ENCODE peak calls at places on chromosomes 5 and 9, in four cellular contexts. H, T, C and M are unnamed samples.

GRCh38 chr9:109387206-109387605 is 66.3 kb upstream of the EPB41L4B start:
- DNase-seq in H (no peak), T (no peak), C (no peak), M (no peak)

GRCh38 chr5:149371296-149371962 is 7.7 kb downstream of the IL17B start:
- DNase-seq in H (peak; percentile 61), T (peak; percentile 47), C (peak; percentile 82), M (peak; percentile 81)

GRCh38 chr5:22500521-22500920 is 352.6 kb downstream of the CDH12 start:
- DNase-seq in H (no peak), T (no peak), C (no peak), M (no peak)

GRCh38 chr9:682633-683508 is 158.6 kb upstream of the DMRT1 start:
- DNase-seq in H (peak; percentile 99), T (peak; percentile 43), C (no peak), M (no peak)

GRCh38 chr9:128027166-128027539 is 40.0 kb downstream of the NAIF1 start:
- DNase-seq in H (no peak), T (no peak), C (no peak), M (no peak)

GRCh38 chr5:122062205-122062604 is 15.9 kb downstream of the LOX start:
- DNase-seq in H (no peak), T (no peak), C (no peak), M (no peak)

GRCh38 chr5:150582281-150582791 is 58.1 kb upstream of the SYNPO start:
- DNase-seq in H (peak; percentile 62), T (peak; percentile 69), C (no peak), M (no peak)

GRCh38 chr5:39633057-39633456 is 208.3 kb upstream of the DAB2 start:
- DNase-seq in H (no peak), T (no peak), C (no peak), M (no peak)

GRCh38 chr5:39426136-39426535 is 1.4 kb upstream of the DAB2 start:
- DNase-seq in H (no peak), T (no peak), C (no peak), M (no peak)

GRCh38 chr5:56200856-56201638 is 32.1 kb downstream of the ANKRD55 start:
- DNase-seq in H (peak; percentile 88), T (peak; percentile 78), C (peak; percentile 81), M (peak; percentile 90)

GRCh38 chr5:108212775-108213346 is 169.0 kb downstream of the FBXL17 start:
- DNase-seq in H (peak; percentile 64), T (peak; percentile 70), C (peak; percentile 81), M (peak; percentile 21)

GRCh38 chr9:130835441-130836298 is 616 bp downstream of the ABL1 start:
- DNase-seq in H (no peak), T (peak; percentile 61), C (peak; percentile 78), M (peak; percentile 45)

DNA sequence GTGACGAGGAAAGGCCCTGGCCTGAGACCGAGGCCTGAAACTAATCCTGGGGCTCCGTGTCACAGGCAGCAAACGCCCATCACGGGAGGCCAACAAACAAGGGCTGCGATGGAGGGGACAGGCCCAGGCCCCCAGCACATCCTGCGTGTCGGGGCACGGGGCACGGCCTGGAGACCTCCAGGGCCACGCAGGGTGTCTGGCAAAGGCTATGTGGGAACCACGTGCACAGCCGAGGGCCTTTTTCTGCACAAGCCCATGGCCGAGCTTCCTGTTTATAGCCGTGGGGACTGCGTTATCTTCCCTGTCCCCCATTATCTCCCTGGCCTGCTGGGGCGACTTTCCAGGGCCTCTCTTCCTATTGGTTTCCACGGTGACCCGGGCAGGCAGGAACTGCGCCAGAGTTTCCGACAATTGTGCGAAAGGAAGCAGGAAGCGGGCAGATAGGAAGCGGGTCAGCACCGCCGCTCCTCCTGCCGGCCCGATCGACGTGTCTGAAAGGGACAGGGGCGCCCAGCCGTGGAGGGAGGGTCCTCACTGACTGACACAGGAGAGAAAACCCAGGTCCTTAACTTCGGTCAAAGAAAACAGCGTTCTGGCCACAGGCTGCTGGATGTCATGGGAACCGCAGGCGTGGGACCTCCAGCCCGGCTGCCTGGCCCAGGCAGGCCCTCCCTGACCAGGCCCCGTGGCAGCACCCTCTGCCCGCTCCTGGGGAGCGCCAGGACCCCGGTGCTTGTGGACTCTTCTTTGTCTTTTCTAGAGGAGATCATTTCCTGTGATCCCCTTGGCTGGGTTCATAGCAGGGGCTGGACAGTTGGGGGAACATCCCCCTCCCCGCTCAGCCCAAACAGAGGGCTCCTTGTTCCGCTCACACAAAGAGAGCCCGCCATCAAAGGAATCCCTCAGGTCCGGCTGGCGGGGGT is 29.1 kb upstream of the SEC16A start:
- DNase-seq in H (peak; percentile 34), T (no peak), C (peak; percentile 88), M (no peak)
- TF ChIP-seq USF2 in H (no peak), T (no peak), C (no peak), M (no peak)

DNA sequence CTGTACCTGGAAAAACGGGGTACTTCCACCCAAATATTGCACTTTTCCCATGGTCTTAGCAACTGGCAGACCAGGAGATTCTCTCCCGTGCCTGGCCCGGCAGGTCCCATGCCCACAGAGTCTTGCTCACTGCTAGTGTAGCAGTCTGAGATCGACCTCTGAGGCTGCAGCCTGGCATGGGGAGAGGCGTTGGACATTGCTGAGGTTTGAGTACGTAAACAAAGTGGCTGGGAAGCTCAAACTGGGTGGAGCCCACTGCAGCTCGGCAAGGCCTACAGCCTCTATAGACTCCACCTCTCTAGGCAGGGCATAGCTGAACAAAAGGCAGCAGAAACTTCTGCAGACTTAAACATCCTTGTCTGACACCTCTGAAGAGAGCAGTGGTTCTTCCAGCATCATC is 40.1 kb upstream of the EBF1 start:
- DNase-seq in H (no peak), T (no peak), C (no peak), M (no peak)
- TF ChIP-seq MAZ in H (no peak), T (no peak), C (no peak), M (no peak)

GRCh38 chr9:99030082-99030481 is 74.8 kb upstream of the TGFBR1 start:
- DNase-seq in H (no peak), T (peak; percentile 99), C (no peak), M (no peak)
- TF ChIP-seq USF2 in H (no peak), T (no peak), C (no peak), M (no peak)

DNA sequence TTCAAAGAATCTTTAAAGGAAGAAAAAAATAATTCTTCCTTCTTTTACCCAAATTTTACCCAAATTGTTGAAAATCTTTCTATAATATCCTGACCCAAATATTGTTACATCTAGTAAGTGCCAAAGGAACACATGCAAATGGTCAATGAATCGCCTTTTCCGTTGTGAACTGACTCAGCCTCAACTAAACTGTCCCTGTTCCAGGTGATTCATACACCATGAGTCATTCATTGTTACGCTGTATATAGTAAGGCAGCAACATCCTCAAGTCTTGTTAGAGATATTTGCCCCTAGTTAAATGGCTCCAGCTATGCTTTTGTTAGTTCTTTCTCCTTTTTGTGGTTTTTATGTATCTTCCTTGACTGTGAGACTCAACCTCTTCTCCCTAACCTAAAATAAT is 9.7 kb downstream of the PTGER4 start:
- DNase-seq in H (peak; percentile 33), T (peak; percentile 98), C (peak; percentile 61), M (peak; percentile 86)
- TF ChIP-seq MAZ in H (no peak), T (no peak), C (no peak), M (no peak)

GRCh38 chr5:178078197-178078995 is 34.9 kb upstream of the N4BP3 start:
- DNase-seq in H (no peak), T (peak; percentile 82), C (peak; percentile 34), M (no peak)
- TF ChIP-seq USF2 in H (no peak), T (no peak), C (no peak), M (no peak)

DNA sequence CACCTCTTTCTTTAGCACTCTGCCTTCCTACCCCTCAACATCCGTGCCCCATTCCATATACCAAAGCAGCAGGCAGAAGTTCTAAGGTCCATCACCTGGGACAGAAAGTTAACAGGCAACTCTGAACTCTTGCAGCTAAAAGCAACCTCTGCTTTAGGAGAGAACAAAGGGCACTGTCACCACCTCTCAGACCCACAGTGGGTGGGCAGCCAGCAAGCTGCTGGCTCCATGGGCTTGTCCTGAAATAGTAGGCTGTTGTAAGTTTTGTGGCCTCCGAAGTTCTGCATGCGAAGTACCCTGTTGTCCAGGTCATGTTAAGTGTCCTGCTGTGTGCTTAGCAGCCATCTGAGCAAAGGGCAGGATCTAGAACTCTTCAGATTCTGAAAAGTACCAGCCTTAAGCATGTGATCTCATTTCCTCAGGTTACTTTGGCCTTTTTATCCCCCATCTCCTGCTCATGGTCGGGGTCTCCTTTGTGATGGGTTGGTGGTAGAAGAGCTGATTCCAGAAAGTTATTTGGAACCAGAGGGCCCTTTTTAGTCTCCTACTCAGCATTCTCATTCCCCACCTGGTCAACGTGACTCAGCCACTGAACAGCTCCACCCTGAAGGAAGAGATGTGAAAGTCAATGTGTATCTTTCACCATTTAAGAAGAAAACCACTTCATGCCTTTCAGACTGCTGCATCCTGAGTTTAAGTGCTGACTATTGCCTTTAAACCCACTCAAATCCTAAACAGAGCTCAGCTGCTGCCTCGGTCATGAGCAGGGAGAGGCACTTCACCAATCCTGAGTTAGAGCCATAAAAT is 121.5 kb downstream of the DPYSL3 start:
- DNase-seq in H (no peak), T (no peak), C (no peak), M (no peak)
- TF ChIP-seq MAZ in H (no peak), T (no peak), C (no peak), M (no peak)